ENCODE peak calls at places on chromosomes 11 and 22, in four cellular contexts. J is thoracic aorta, I is GM23248, B is cardiac muscle cell. P is an unnamed sample. For H3K36me3, the result is how much of the 10 kb centered on the place peaks cover.

GRCh38 chr22:38228873-38229740 is 27.3 kb downstream of the MAFF start:
- DNase-seq in J (peak), I (peak), B (peak), P (no peak)

GRCh38 chr11:47186937-47187681 is 875 bp upstream of the PACSIN3 start:
- DNase-seq in J (no peak), I (peak), B (peak), P (peak)

GRCh38 chr11:71372693-71373657 is 75.2 kb downstream of the DHCR7 start:
- DNase-seq in J (no peak), I (peak), B (peak), P (no peak)

GRCh38 chr22:41915035-41915782 is at the start of gene SHISA8:
- DNase-seq in J (no peak), I (peak), B (peak), P (no peak)

GRCh38 chr22:33829549-33830280 is 90.6 kb downstream of the LARGE1 start:
- DNase-seq in J (no peak), I (no peak), B (no peak), P (no peak)

GRCh38 chr11:78646564-78647185 is 72.0 kb upstream of the NARS2 start:
- DNase-seq in J (no peak), I (peak), B (peak), P (peak)

GRCh38 chr11:117921456-117921855 is 7.7 kb downstream of the TMPRSS13 start:
- DNase-seq in J (no peak), I (no peak), B (no peak), P (no peak)

GRCh38 chr11:132095230-132096165 is 725.1 kb downstream of the NTM start:
- DNase-seq in J (no peak), I (peak), B (no peak), P (no peak)

GRCh38 chr11:62508336-62509058 is 38.1 kb downstream of the AHNAK start:
- DNase-seq in J (no peak), I (peak), B (peak), P (no peak)

GRCh38 chr22:29443861-29444431 is 5.6 kb downstream of the RFPL1 start:
- DNase-seq in J (no peak), I (no peak), B (no peak), P (no peak)

GRCh38 chr11:13261600-13262061 is 16.0 kb upstream of the BMAL1 start:
- DNase-seq in J (no peak), I (peak), B (peak), P (no peak)

GRCh38 chr11:72726266-72727220 is 25.7 kb downstream of the ARAP1 start:
- DNase-seq in J (no peak), I (no peak), B (no peak), P (no peak)
- H3K36me3 ChIP-seq in J (under half), I (under half), B (under half), P (under half)

GRCh38 chr22:50251472-50252054 is 498 bp upstream of the HDAC10 start:
- DNase-seq in J (no peak), I (no peak), B (no peak), P (no peak)

GRCh38 chr22:50248192-50249084 is 2.6 kb downstream of the HDAC10 start:
- DNase-seq in J (no peak), I (no peak), B (no peak), P (no peak)

GRCh38 chr22:50250555-50251471 is at the start of gene HDAC10:
- DNase-seq in J (no peak), I (peak), B (peak), P (peak)

GRCh38 chr22:50249382-50250248 is 1.4 kb downstream of the HDAC10 start:
- DNase-seq in J (no peak), I (no peak), B (no peak), P (no peak)

GRCh38 chr22:50250249-50250554 is 863 bp downstream of the HDAC10 start:
- DNase-seq in J (no peak), I (no peak), B (no peak), P (no peak)
- H3K36me3 ChIP-seq in J (under half), I (under half), B (under half), P (under half)

GRCh38 chr22:49820984-49821383 is 6.7 kb downstream of the BRD1 start:
- DNase-seq in J (no peak), I (peak), B (no peak), P (no peak)
- H3K36me3 ChIP-seq in J (half or more), I (under half), B (under half), P (half or more)

GRCh38 chr11:88310246-88310645 is 27.3 kb downstream of the CTSC start:
- DNase-seq in J (no peak), I (peak), B (no peak), P (no peak)
- H3K36me3 ChIP-seq in J (under half), I (under half), B (under half), P (half or more)

DNA sequence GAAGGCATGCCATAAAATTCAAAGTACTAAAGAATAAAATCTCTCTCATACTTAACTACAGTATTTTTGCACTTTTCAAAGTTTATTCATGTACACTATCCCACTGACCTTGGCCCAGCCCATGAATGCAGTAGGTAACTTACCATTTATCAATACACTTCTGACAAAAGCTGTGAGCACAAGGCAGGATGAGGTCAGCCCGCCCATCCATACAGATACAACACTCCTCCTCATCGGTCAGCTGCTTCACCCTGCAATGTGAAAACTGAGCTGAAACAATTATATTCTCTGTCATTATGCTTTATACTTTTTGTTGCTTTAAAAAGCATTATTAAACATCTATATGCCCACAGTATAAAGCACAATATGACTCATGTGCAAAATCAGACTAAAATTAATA is 22.1 kb downstream of the RNF141 start:
- DNase-seq in J (no peak), I (no peak), B (no peak), P (no peak)
- H3K36me3 ChIP-seq in J (under half), I (under half), B (under half), P (half or more)